ENCODE peak calls at places on chromosomes 6 and 20, in four cellular contexts. W is prostate gland, A is Peyer's patch, O is HCT116. K is an unnamed sample.

GRCh38 chr6:168925671-168926070 is 328.0 kb downstream of the THBS2 start:
- DNase-seq in A (no peak), O (no peak), W (no peak), K (no peak)

GRCh38 chr6:131910956-131911355 is 40.2 kb downstream of the CCN2 start:
- DNase-seq in W (no peak), A (no peak), O (no peak), K (no peak)

GRCh38 chr6:134623391-134623790 is 305.5 kb upstream of the SGK1 start:
- DNase-seq in O (no peak), A (no peak), W (no peak), K (no peak)

GRCh38 chr20:16459019-16459700 is 114.1 kb downstream of the KIF16B start:
- DNase-seq in W (no peak), A (no peak), O (no peak), K (peak)

GRCh38 chr20:50504231-50504823 is 5.9 kb upstream of the PTPN1 start:
- DNase-seq in A (no peak), W (no peak), O (peak), K (no peak)

GRCh38 chr6:151286192-151286591 is 46.4 kb downstream of the AKAP12 start:
- DNase-seq in O (no peak), W (no peak), A (no peak), K (no peak)

GRCh38 chr6:65055545-65055944 is 651.5 kb downstream of the EYS start:
- DNase-seq in O (no peak), W (no peak), A (no peak), K (no peak)

GRCh38 chr20:4160761-4161305 is 145.5 kb upstream of the RNF24 start:
- DNase-seq in A (peak), O (no peak), W (no peak), K (peak)

GRCh38 chr6:69907981-69908498 is 41.7 kb downstream of the COL19A1 start:
- DNase-seq in O (no peak), A (no peak), W (no peak), K (no peak)

GRCh38 chr20:13525225-13525940 is 113.3 kb downstream of the TASP1 start:
- DNase-seq in O (no peak), A (no peak), W (no peak), K (no peak)

GRCh38 chr6:129860901-129861665 is at the start of gene TMEM244:
- DNase-seq in O (no peak), A (no peak), W (no peak), K (no peak)

GRCh38 chr6:116444991-116445566 is 16.1 kb upstream of the CALHM6 start:
- DNase-seq in W (no peak), O (no peak), A (no peak), K (no peak)

GRCh38 chr6:166313255-166314070 is 5.3 kb upstream of the PRR18 start:
- DNase-seq in W (no peak), O (peak), A (no peak), K (peak)

GRCh38 chr20:44495802-44496481 is 20.3 kb downstream of the TTPAL start:
- DNase-seq in W (no peak), A (no peak), O (peak), K (no peak)

GRCh38 chr6:139027620-139028182 is 844 bp upstream of the ABRACL start:
- DNase-seq in O (no peak), W (no peak), A (peak), K (no peak)
- TF ChIP-seq POLR2A in O (no peak), W (no peak), A (peak), K (no peak)

DNA sequence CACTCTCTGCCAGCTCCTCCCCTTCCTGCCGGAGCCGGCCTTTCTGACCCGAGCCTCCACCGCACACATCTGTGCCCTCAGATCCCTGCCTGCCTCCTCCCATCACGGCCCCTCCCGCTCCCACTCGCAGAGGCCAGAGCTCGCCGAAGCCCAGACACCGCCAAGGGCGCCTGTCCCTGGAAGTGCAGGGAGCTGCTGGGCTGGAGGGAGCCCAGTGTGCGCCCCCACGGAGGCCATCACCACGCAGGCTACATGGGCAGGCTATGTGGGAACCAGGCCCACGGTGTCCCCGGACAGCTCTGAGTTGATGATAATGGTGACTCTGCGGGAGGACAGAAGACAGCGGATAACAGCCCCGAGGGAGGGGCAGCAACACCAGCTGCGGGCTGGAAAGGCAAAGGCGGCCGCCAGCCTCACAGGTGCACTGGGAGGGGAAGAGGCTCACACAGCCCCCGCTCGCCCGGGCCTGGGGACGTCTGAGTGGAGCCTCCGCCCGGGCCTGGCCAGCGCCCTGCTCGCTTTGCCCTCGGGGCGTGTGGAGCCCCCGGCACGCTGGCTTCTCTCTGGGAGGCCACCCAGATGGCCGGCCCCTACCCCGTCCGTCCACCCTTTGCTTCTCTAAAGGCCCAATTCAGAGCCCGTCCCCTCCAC is 154.9 kb downstream of the DLL1 start:
- DNase-seq in A (no peak), O (no peak), W (no peak), K (peak)
- H3K4me3 ChIP-seq in A (no peak), O (no peak), W (no peak), K (no peak)

GRCh38 chr6:40898073-40898472 is 140.9 kb downstream of the UNC5CL start:
- DNase-seq in W (no peak), A (no peak), O (no peak), K (no peak)

GRCh38 chr6:40893021-40893420 is 146.0 kb downstream of the UNC5CL start:
- DNase-seq in W (no peak), A (no peak), O (no peak), K (no peak)

GRCh38 chr6:40897390-40898003 is 141.5 kb downstream of the UNC5CL start:
- DNase-seq in A (no peak), W (no peak), O (no peak), K (no peak)

GRCh38 chr6:40896696-40897095 is 142.3 kb downstream of the UNC5CL start:
- DNase-seq in A (no peak), W (no peak), O (no peak), K (peak)

GRCh38 chr6:40894962-40895799 is 143.8 kb downstream of the UNC5CL start:
- DNase-seq in O (peak), A (peak), W (peak), K (peak)
- TF ChIP-seq POLR2A in O (no peak), A (no peak), W (no peak), K (no peak)

GRCh38 chr6:100658486-100658885 is 193.8 kb upstream of the SIM1 start:
- DNase-seq in W (no peak), O (no peak), A (no peak), K (no peak)
- H3K4me3 ChIP-seq in W (no peak), O (no peak), A (no peak), K (no peak)

GRCh38 chr6:136822379-136823127 is at the start of gene PEX7:
- DNase-seq in A (peak), O (peak), W (peak), K (peak)
- TF ChIP-seq POLR2A in A (peak), O (peak), W (peak), K (peak)

DNA sequence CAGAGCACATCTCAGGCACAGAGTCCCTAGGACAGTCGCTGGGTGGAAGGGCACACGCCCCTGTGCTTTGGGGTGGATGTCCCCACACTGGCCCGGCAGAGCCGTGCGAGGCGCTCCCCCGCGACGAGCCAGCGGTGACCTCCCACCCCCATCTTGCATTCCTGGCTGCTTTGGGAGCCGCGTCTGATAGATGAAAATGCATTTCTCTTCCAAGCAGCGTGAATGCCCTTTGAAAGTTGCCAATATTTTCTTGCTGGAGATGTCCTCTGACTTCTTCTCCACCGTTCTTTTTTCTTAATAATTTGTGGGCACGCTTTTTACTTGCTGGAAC is 29.9 kb downstream of the COL20A1 start:
- DNase-seq in O (no peak), W (no peak), A (no peak), K (no peak)
- H3K4me3 ChIP-seq in O (no peak), W (no peak), A (no peak), K (no peak)

GRCh38 chr6:35727935-35728662 is 8.7 kb upstream of the ARMC12 start:
- DNase-seq in W (peak), O (no peak), A (peak), K (peak)

GRCh38 chr6:35725721-35726438 is 11.0 kb upstream of the ARMC12 start:
- DNase-seq in A (peak), W (peak), O (no peak), K (peak)

GRCh38 chr6:35728663-35729348 is 8.0 kb upstream of the ARMC12 start:
- DNase-seq in O (no peak), A (peak), W (peak), K (peak)

GRCh38 chr6:35729349-35729678 is 7.5 kb upstream of the ARMC12 start:
- DNase-seq in O (no peak), W (no peak), A (no peak), K (no peak)

DNA sequence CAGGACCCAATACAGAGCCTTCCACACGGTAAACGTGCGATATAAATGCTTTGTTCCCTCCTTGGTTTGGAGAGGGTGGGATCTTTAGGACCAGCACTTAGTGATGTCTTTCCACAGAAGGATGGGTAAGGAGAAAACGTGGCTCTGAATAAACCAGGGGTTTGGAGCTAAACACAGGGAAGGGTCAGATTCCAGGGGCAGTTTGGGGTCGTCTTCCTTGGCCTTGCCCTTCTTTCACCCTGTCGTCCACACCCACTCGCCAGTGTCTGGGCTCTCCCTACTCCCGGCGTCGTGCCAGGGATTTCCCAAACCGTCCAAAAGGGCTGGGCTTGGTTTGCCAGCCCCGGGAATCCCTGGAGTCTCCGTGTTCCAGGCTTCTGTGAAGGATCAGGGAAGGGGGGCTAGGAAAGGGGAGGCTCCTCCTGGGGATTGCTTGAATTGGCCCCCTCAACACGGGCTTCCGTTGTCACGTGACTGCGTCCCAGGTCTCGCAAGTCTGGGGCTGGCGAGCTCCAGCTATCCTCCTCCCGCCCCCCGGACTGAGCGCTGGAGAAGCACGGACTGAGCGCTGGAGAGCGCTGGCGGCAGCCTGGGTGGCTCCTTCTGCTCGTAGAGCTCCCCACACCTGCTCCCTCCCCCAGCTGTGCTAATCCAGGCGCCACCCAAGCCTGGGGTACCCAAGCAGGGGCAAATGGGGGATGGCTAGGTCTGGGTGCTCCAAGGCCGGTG is 9.5 kb upstream of the ARMC12 start:
- DNase-seq in O (no peak), A (peak), W (peak), K (peak)
- TF ChIP-seq POLR2A in O (no peak), A (no peak), W (peak), K (no peak)

GRCh38 chr6:85995339-85996033 is 352.8 kb upstream of the SYNCRIP start:
- DNase-seq in O (no peak), W (no peak), A (no peak), K (no peak)

GRCh38 chr6:85996034-85996375 is 353.3 kb upstream of the SYNCRIP start:
- DNase-seq in W (no peak), O (no peak), A (no peak), K (no peak)

GRCh38 chr6:85997206-85997605 is 354.5 kb upstream of the SYNCRIP start:
- DNase-seq in O (no peak), A (no peak), W (no peak), K (no peak)
- H3K4me3 ChIP-seq in O (no peak), A (no peak), W (no peak), K (no peak)

GRCh38 chr6:138594042-138594636 is 94.8 kb upstream of the NHSL1 start:
- DNase-seq in A (no peak), W (no peak), O (no peak), K (no peak)

GRCh38 chr6:138590796-138591709 is 91.8 kb upstream of the NHSL1 start:
- DNase-seq in O (peak), W (peak), A (no peak), K (peak)

GRCh38 chr6:138594749-138595148 is 95.5 kb upstream of the NHSL1 start:
- DNase-seq in A (no peak), W (no peak), O (no peak), K (no peak)

GRCh38 chr6:138592698-138593097 is 93.4 kb upstream of the NHSL1 start:
- DNase-seq in A (no peak), W (no peak), O (no peak), K (no peak)

GRCh38 chr6:138593100-138593877 is 94.0 kb upstream of the NHSL1 start:
- DNase-seq in A (no peak), O (peak), W (peak), K (peak)
- TF ChIP-seq POLR2A in A (no peak), O (no peak), W (no peak), K (no peak)

K was measured in body of pancreas.